ENCODE peak calls at places on chromosomes 3 and 15, in eight cellular contexts. One of them, this sample, is unnamed.

GRCh38 chr3:181629029-181629428 is 82.7 kb upstream of the SOX2 start:
- DNase-seq in uterus: no peak
- DNase-seq in foreskin fibroblast: peak; percentile 4
- DNase-seq in posterior cingulate gyrus: no peak
- DNase-seq in amniotic epithelial cell: no peak
- DNase-seq in NCI-H187 treated with DMSO at 0.1 percent for 48 hours: no peak
- DNase-seq in head of caudate nucleus: no peak
- DNase-seq in cardiac muscle cell: no peak
- DNase-seq in this sample: peak; percentile 28

GRCh38 chr3:159130108-159130507 is 328.3 kb downstream of the MFSD1 start:
- DNase-seq in posterior cingulate gyrus: no peak
- DNase-seq in uterus: no peak
- DNase-seq in foreskin fibroblast: peak; percentile 75
- DNase-seq in NCI-H187 treated with DMSO at 0.1 percent for 48 hours: no peak
- DNase-seq in head of caudate nucleus: peak; percentile 9
- DNase-seq in cardiac muscle cell: no peak
- DNase-seq in amniotic epithelial cell: peak; percentile 42
- DNase-seq in this sample: no peak

GRCh38 chr15:55827204-55827603 is 84.3 kb upstream of the PRTG start:
- DNase-seq in amniotic epithelial cell: no peak
- DNase-seq in head of caudate nucleus: no peak
- DNase-seq in cardiac muscle cell: no peak
- DNase-seq in posterior cingulate gyrus: no peak
- DNase-seq in uterus: no peak
- DNase-seq in NCI-H187 treated with DMSO at 0.1 percent for 48 hours: no peak
- DNase-seq in foreskin fibroblast: peak; percentile 35
- DNase-seq in this sample: no peak

GRCh38 chr3:191417457-191417729 is 43.6 kb upstream of the PYDC2 start:
- DNase-seq in cardiac muscle cell: no peak
- DNase-seq in posterior cingulate gyrus: no peak
- DNase-seq in foreskin fibroblast: no peak
- DNase-seq in amniotic epithelial cell: no peak
- DNase-seq in NCI-H187 treated with DMSO at 0.1 percent for 48 hours: no peak
- DNase-seq in uterus: no peak
- DNase-seq in head of caudate nucleus: no peak
- DNase-seq in this sample: no peak

GRCh38 chr15:35496585-35496984 is 49.4 kb downstream of the DPH6 start:
- DNase-seq in posterior cingulate gyrus: no peak
- DNase-seq in uterus: no peak
- DNase-seq in foreskin fibroblast: no peak
- DNase-seq in head of caudate nucleus: no peak
- DNase-seq in NCI-H187 treated with DMSO at 0.1 percent for 48 hours: no peak
- DNase-seq in amniotic epithelial cell: peak; percentile 31
- DNase-seq in cardiac muscle cell: no peak
- DNase-seq in this sample: no peak

GRCh38 chr3:186532641-186533072 is 11.5 kb downstream of the CRYGS start:
- DNase-seq in uterus: no peak
- DNase-seq in cardiac muscle cell: no peak
- DNase-seq in head of caudate nucleus: no peak
- DNase-seq in foreskin fibroblast: no peak
- DNase-seq in posterior cingulate gyrus: no peak
- DNase-seq in NCI-H187 treated with DMSO at 0.1 percent for 48 hours: no peak
- DNase-seq in amniotic epithelial cell: no peak
- DNase-seq in this sample: no peak

GRCh38 chr3:4976109-4976508 is 3.1 kb upstream of the BHLHE40 start:
- DNase-seq in amniotic epithelial cell: peak; percentile 81
- DNase-seq in uterus: peak; percentile 40
- DNase-seq in head of caudate nucleus: peak; percentile 55
- DNase-seq in cardiac muscle cell: peak; percentile 58
- DNase-seq in foreskin fibroblast: peak; percentile 61
- DNase-seq in posterior cingulate gyrus: no peak
- DNase-seq in NCI-H187 treated with DMSO at 0.1 percent for 48 hours: no peak
- DNase-seq in this sample: peak; percentile 76

GRCh38 chr3:35275768-35276167 is 363.6 kb upstream of the ARPP21 start:
- DNase-seq in cardiac muscle cell: peak; percentile 1
- DNase-seq in foreskin fibroblast: no peak
- DNase-seq in posterior cingulate gyrus: no peak
- DNase-seq in amniotic epithelial cell: no peak
- DNase-seq in NCI-H187 treated with DMSO at 0.1 percent for 48 hours: no peak
- DNase-seq in uterus: no peak
- DNase-seq in head of caudate nucleus: no peak
- DNase-seq in this sample: no peak

GRCh38 chr15:74725241-74725774 is at the start of gene CYP1A1:
- DNase-seq in foreskin fibroblast: peak; percentile 42
- DNase-seq in posterior cingulate gyrus: no peak
- DNase-seq in uterus: no peak
- DNase-seq in amniotic epithelial cell: no peak
- DNase-seq in head of caudate nucleus: peak; percentile 5
- DNase-seq in cardiac muscle cell: peak; percentile 44
- DNase-seq in NCI-H187 treated with DMSO at 0.1 percent for 48 hours: no peak
- DNase-seq in this sample: peak; percentile 57

GRCh38 chr3:88707837-88708236 is 399.6 kb upstream of the EPHA3 start:
- DNase-seq in cardiac muscle cell: peak; percentile 17
- DNase-seq in head of caudate nucleus: no peak
- DNase-seq in amniotic epithelial cell: no peak
- DNase-seq in uterus: no peak
- DNase-seq in foreskin fibroblast: no peak
- DNase-seq in NCI-H187 treated with DMSO at 0.1 percent for 48 hours: no peak
- DNase-seq in posterior cingulate gyrus: no peak
- DNase-seq in this sample: no peak

GRCh38 chr3:193963808-193964516 is 172.0 kb upstream of the HES1 start:
- DNase-seq in cardiac muscle cell: no peak
- DNase-seq in posterior cingulate gyrus: no peak
- DNase-seq in uterus: no peak
- DNase-seq in head of caudate nucleus: no peak
- DNase-seq in NCI-H187 treated with DMSO at 0.1 percent for 48 hours: no peak
- DNase-seq in foreskin fibroblast: no peak
- DNase-seq in amniotic epithelial cell: no peak
- DNase-seq in this sample: no peak